ENCODE peak calls at places on chromosomes 3 and 15, in five cellular contexts. R is psoas muscle; S is A172; K is stimulated activated CD4-positive, alpha-beta T cell treated with anti-CD3 and anti-CD28 coated beads, Interleukin-1b, Interleukin-23, amount 100 ng/mL, for 4 hours; M is AG09319. W is an unnamed sample.

GRCh38 chr3:134426660-134427181 is 52.5 kb upstream of the AMOTL2 start:
- DNase-seq in S (peak), K (no peak), R (peak), M (peak), W (peak)

GRCh38 chr3:11900844-11901243 is 54.2 kb upstream of the TAMM41 start:
- DNase-seq in M (no peak), S (no peak), K (no peak), R (no peak), W (no peak)

GRCh38 chr15:33675246-33675645 is 293.1 kb upstream of the CHRM5 start:
- DNase-seq in S (peak), K (no peak), M (no peak), R (no peak), W (peak)

GRCh38 chr3:137163241-137163916 is 205.6 kb downstream of the IL20RB start:
- DNase-seq in R (no peak), K (no peak), S (no peak), M (no peak), W (no peak)

GRCh38 chr15:86624261-86625036 is 544.8 kb downstream of the AGBL1 start:
- DNase-seq in S (peak), R (peak), K (peak), M (peak), W (peak)

GRCh38 chr15:77031376-77032050 is 36.6 kb downstream of the PSTPIP1 start:
- DNase-seq in M (no peak), K (no peak), R (peak), S (peak), W (no peak)

GRCh38 chr3:111392911-111393351 is 149.1 kb upstream of the CD96 start:
- DNase-seq in S (peak), K (peak), R (no peak), M (no peak), W (no peak)

GRCh38 chr3:122754867-122755835 is 38.5 kb downstream of the HSPBAP1 start:
- DNase-seq in K (peak), R (no peak), S (peak), M (no peak), W (no peak)